ENCODE peak calls at places on chromosomes 1 and 21, in seven cellular contexts. C is amniotic stem cell; X is lung; Y is hepatic stellate cell; M is COLO829; Q is activated CD8-positive, alpha-beta T cell treated with anti-CD3 and anti-CD28 coated beads, Interleukin-2, amount 10 ng/mL, durations not matched to agents 7 days and 5 days; J is GM12891. N is an unnamed sample.

GRCh38 chr1:242034393-242034792 is 35.5 kb upstream of the MAP1LC3C start:
- DNase-seq in Q (no peak), M (no peak), Y (no peak), C (no peak), J (no peak), X (no peak), N (no peak)

GRCh38 chr1:168083456-168084325 is 53.0 kb downstream of the GPR161 start:
- DNase-seq in M (no peak), X (no peak), Q (no peak), C (no peak), Y (no peak), J (no peak), N (no peak)

GRCh38 chr1:21185221-21185731 is 8.6 kb upstream of the EIF4G3 start:
- DNase-seq in X (no peak), C (no peak), Q (no peak), J (no peak), Y (no peak), M (no peak), N (no peak)

GRCh38 chr1:236206548-236206947 is 64.2 kb downstream of the GPR137B start:
- DNase-seq in M (no peak), J (no peak), C (no peak), Q (no peak), Y (no peak), X (peak; percentile 29), N (no peak)

GRCh38 chr1:226104671-226105121 is 42.2 kb downstream of the H3-3A start:
- DNase-seq in C (no peak), M (no peak), J (no peak), Q (no peak), X (no peak), Y (no peak), N (no peak)

GRCh38 chr1:40392206-40392605 is 18.7 kb downstream of the SMAP2 start:
- DNase-seq in M (peak; percentile 75), C (no peak), Q (no peak), J (no peak), X (no peak), Y (peak; percentile 68), N (no peak)

GRCh38 chr1:33131191-33131590 is 50.2 kb downstream of the AZIN2 start:
- DNase-seq in C (no peak), Q (no peak), J (no peak), M (no peak), Y (no peak), X (no peak), N (no peak)

GRCh38 chr21:31366825-31367224 is 22.8 kb upstream of the TIAM1 start:
- DNase-seq in M (peak; percentile 80), J (no peak), Y (no peak), Q (no peak), C (no peak), X (no peak), N (no peak)

GRCh38 chr21:15063081-15063820 is 1.5 kb downstream of the NRIP1 start:
- DNase-seq in Q (peak; percentile 39), J (no peak), M (no peak), X (no peak), C (no peak), Y (no peak), N (no peak)

GRCh38 chr1:46188295-46189030 is 9.8 kb downstream of the POMGNT1 start:
- DNase-seq in M (no peak), Q (no peak), X (peak; percentile 45), C (no peak), J (no peak), Y (no peak), N (no peak)

GRCh38 chr1:209416009-209416408 is 167.5 kb upstream of the CAMK1G start:
- DNase-seq in C (no peak), X (no peak), M (no peak), Y (no peak), Q (no peak), J (no peak), N (no peak)